ENCODE peak calls at places on chromosome 12, in six cellular contexts. V is spleen, S is suprapubic skin, E is H1, G is ovary, D is upper lobe of right lung. M is an unnamed sample. For H3K4me1, the result is how much of the 10 kb centered on the place peaks cover.

GRCh38 chr12:67222302-67222701 is 46.9 kb upstream of the CAND1 start:
- DNase-seq in V (no peak), S (no peak), E (no peak), G (no peak), D (no peak), M (no peak)

GRCh38 chr12:27436029-27436428 is 10.5 kb upstream of the SMCO2 start:
- DNase-seq in V (no peak), S (no peak), E (peak), G (no peak), D (no peak), M (no peak)

GRCh38 chr12:105319691-105320209 is 10.7 kb upstream of the C12orf75 start:
- DNase-seq in V (no peak), S (no peak), E (no peak), G (no peak), D (no peak), M (no peak)

GRCh38 chr12:109927622-109928021 is 27.5 kb downstream of the TCHP start:
- DNase-seq in V (no peak), S (peak), E (peak), G (no peak), D (no peak), M (no peak)

GRCh38 chr12:14239935-14240872 is 125.3 kb upstream of the ATF7IP start:
- DNase-seq in V (no peak), S (no peak), E (peak), G (no peak), D (no peak), M (no peak)

GRCh38 chr12:105738036-105738435 is 400.7 kb downstream of the NUAK1 start:
- DNase-seq in V (no peak), S (no peak), E (no peak), G (peak), D (no peak), M (no peak)

GRCh38 chr12:43104524-43104923 is 447.5 kb downstream of the ADAMTS20 start:
- DNase-seq in V (no peak), S (no peak), E (no peak), G (no peak), D (no peak), M (no peak)

GRCh38 chr12:121390856-121391255 is 9.1 kb upstream of the RNF34 start:
- DNase-seq in V (no peak), S (no peak), E (no peak), G (no peak), D (no peak), M (no peak)

GRCh38 chr12:116818341-116818856 is 62.8 kb downstream of the HRK start:
- DNase-seq in V (peak), S (no peak), E (no peak), G (peak), D (no peak), M (no peak)

GRCh38 chr12:124565071-124565491 is 2.3 kb downstream of the NCOR2 start:
- DNase-seq in V (no peak), S (no peak), E (peak), G (no peak), D (no peak), M (no peak)

GRCh38 chr12:116060765-116061164 is 216.7 kb downstream of the MED13L start:
- DNase-seq in V (no peak), S (no peak), E (no peak), G (no peak), D (no peak), M (no peak)

GRCh38 chr12:96249196-96250118 is 55.3 kb downstream of the ELK3 start:
- DNase-seq in V (peak), S (no peak), E (no peak), G (no peak), D (no peak), M (no peak)

GRCh38 chr12:27186240-27186839 is 57.7 kb upstream of the STK38L start:
- DNase-seq in V (no peak), S (no peak), E (no peak), G (no peak), D (no peak), M (no peak)

GRCh38 chr12:31232361-31232965 is 93.5 kb downstream of the SINHCAF start:
- DNase-seq in V (no peak), S (no peak), E (no peak), G (no peak), D (no peak), M (no peak)

GRCh38 chr12:13981296-13981962 is at the start of gene GRIN2B:
- DNase-seq in V (no peak), S (no peak), E (peak), G (no peak), D (no peak), M (no peak)

GRCh38 chr12:64180951-64181350 is 41.1 kb downstream of the KICS2 start:
- DNase-seq in V (no peak), S (no peak), E (no peak), G (no peak), D (no peak), M (no peak)

GRCh38 chr12:25256826-25257225 is 6.1 kb upstream of the KRAS start:
- DNase-seq in V (no peak), S (no peak), E (no peak), G (no peak), D (no peak), M (no peak)

GRCh38 chr12:121170581-121171260 is 38.0 kb downstream of the P2RX7 start:
- DNase-seq in V (no peak), S (no peak), E (no peak), G (no peak), D (no peak), M (no peak)

GRCh38 chr12:27631365-27631764 is 64.9 kb upstream of the REP15 start:
- DNase-seq in V (no peak), S (no peak), E (no peak), G (no peak), D (no peak), M (no peak)

GRCh38 chr12:53991077-53991460 is 6.1 kb downstream of the HOXC10 start:
- DNase-seq in V (no peak), S (no peak), E (no peak), G (no peak), D (no peak), M (no peak)

GRCh38 chr12:109947511-109947910 is 47.4 kb downstream of the TCHP start:
- DNase-seq in V (no peak), S (no peak), E (no peak), G (no peak), D (no peak), M (no peak)

GRCh38 chr12:12776261-12776660 is 9.2 kb upstream of the APOLD1 start:
- DNase-seq in V (no peak), S (no peak), E (no peak), G (no peak), D (no peak), M (no peak)

GRCh38 chr12:1318327-1319031 is 275.9 kb downstream of the FBXL14 start:
- DNase-seq in V (no peak), S (no peak), E (no peak), G (no peak), D (no peak), M (no peak)

GRCh38 chr12:88723219-88723618 is 142.9 kb upstream of the KITLG start:
- DNase-seq in V (no peak), S (no peak), E (no peak), G (no peak), D (no peak), M (no peak)

DNA sequence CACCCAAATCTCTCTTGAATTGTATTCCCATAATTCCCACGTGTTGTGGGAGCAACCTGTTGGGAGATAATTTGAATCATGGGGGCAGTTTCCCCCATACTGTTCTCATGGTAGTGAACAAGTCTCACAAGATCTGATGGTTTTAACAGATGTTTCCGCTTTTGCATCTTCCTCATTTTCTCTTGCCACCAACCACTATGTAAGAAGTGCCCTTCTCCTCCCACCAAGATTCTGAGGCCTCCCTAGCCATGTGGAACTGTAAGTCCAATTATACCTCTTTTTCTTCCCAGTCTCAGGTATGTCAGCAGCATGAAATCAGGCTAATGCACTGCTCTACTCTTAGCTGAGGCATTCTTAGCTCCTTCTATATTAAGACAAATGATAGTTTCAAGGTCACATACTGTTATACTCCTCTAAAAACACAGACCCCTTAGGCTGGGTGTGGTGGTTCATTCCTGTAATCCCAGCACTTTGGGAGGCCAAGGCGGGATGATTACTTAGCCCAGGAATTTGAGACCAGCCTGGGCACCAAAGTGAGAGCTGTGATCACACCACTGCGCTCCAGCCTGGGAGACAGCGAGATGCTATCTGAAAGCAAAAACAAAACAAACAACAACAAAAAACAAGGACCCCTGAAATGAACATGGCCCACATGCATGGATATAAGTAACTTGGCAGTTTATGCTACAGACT is 3.6 kb downstream of the SCAF11 start:
- DNase-seq in V (no peak), S (no peak), E (no peak), G (no peak), D (no peak), M (no peak)
- H3K4me1 ChIP-seq in V (half or more), S (under half), E (under half), G (under half), D (under half), M (under half)

GRCh38 chr12:72471806-72472205 is 199.6 kb downstream of the TRHDE start:
- DNase-seq in V (no peak), S (no peak), E (no peak), G (no peak), D (no peak), M (no peak)

GRCh38 chr12:72476301-72476700 is 204.1 kb downstream of the TRHDE start:
- DNase-seq in V (no peak), S (no peak), E (no peak), G (no peak), D (no peak), M (no peak)

GRCh38 chr12:72467985-72468384 is 195.8 kb downstream of the TRHDE start:
- DNase-seq in V (no peak), S (no peak), E (no peak), G (no peak), D (no peak), M (no peak)

GRCh38 chr12:72468505-72468904 is 196.3 kb downstream of the TRHDE start:
- DNase-seq in V (no peak), S (no peak), E (no peak), G (no peak), D (no peak), M (no peak)

GRCh38 chr12:72472350-72472749 is 200.2 kb downstream of the TRHDE start:
- DNase-seq in V (no peak), S (no peak), E (no peak), G (no peak), D (no peak), M (no peak)
- TF ChIP-seq CTCF in V (no peak), S (no peak), E (no peak), G (no peak), D (no peak), M (no peak)

DNA sequence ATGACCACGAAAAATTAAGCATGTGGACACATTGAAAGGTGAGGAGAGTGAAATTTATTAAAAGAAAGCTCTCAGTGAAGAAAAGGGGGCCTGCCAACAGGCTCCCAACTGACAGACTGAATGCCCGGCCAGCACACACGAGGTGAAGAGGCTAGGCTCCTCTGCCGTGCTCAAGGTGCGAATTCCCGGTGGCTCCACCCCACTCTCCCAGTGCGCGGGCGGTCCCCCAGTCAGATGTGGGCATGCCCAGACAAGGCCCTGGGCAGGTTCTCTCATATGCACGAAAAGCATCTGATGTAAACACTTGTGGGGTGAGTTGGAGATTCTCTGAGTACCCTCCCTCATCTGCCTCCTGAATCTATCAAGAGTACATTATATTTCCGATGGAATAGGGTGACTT is 48.5 kb upstream of the OSBPL8 start:
- DNase-seq in V (no peak), S (no peak), E (no peak), G (no peak), D (no peak), M (no peak)
- H3K27ac ChIP-seq in V (no peak), S (no peak), E (no peak), G (no peak), D (no peak), M (no peak)

GRCh38 chr12:49750994-49751393 is 9.6 kb downstream of the TMBIM6 start:
- DNase-seq in V (no peak), S (no peak), E (no peak), G (no peak), D (no peak), M (no peak)
- H3K4me1 ChIP-seq in V (half or more), S (half or more), E (under half), G (under half), D (half or more), M (under half)